ENCODE peak calls at places on chromosome 12, in four cellular contexts. G is psoas muscle; Q is Panc1; F is CD4-positive, alpha-beta memory T cell. Y is an unnamed sample. For H3K4me1 and H3K27me3, the result is how much of the 10 kb centered on the place peaks cover.

GRCh38 chr12:7934560-7935463 is 1.2 kb downstream of the SLC2A3 start:
- DNase-seq in G (no peak), Q (no peak), F (no peak), Y (no peak)

GRCh38 chr12:42759622-42760273 is 170.2 kb upstream of the PRICKLE1 start:
- DNase-seq in G (peak), Q (no peak), F (no peak), Y (peak)

GRCh38 chr12:3207858-3208257 is 130.7 kb downstream of the TSPAN9 start:
- DNase-seq in G (no peak), Q (no peak), F (no peak), Y (no peak)

GRCh38 chr12:101889216-101889752 is 11.9 kb downstream of the DRAM1 start:
- DNase-seq in G (no peak), Q (no peak), F (no peak), Y (no peak)

GRCh38 chr12:131092911-131093901 is 139.5 kb downstream of the ADGRD1 start:
- DNase-seq in G (peak), Q (no peak), F (peak), Y (peak)

GRCh38 chr12:93025145-93026103 is 96.3 kb upstream of the EEA1 start:
- DNase-seq in G (no peak), Q (peak), F (no peak), Y (no peak)

GRCh38 chr12:104482113-104482512 is 25.4 kb downstream of the CHST11 start:
- DNase-seq in G (no peak), Q (no peak), F (peak), Y (no peak)

GRCh38 chr12:111640498-111640897 is 41.4 kb upstream of the ATXN2 start:
- DNase-seq in G (no peak), Q (no peak), F (no peak), Y (no peak)

GRCh38 chr12:1077036-1077803 is 86.2 kb downstream of the ERC1 start:
- DNase-seq in G (no peak), Q (no peak), F (no peak), Y (no peak)

GRCh38 chr12:15001733-15002471 is 29.1 kb downstream of the PDE6H start:
- DNase-seq in G (peak), Q (no peak), F (no peak), Y (no peak)

GRCh38 chr12:52813203-52813819 is 605 bp downstream of the KRT4 start:
- DNase-seq in G (no peak), Q (no peak), F (no peak), Y (no peak)

GRCh38 chr12:83123039-83123438 is 436.3 kb downstream of the TMTC2 start:
- DNase-seq in G (no peak), Q (no peak), F (no peak), Y (no peak)

GRCh38 chr12:105051981-105052380 is 32.3 kb downstream of the ALDH1L2 start:
- DNase-seq in G (no peak), Q (no peak), F (no peak), Y (no peak)

GRCh38 chr12:101021911-101022388 is 188.1 kb downstream of the SLC5A8 start:
- DNase-seq in G (no peak), Q (no peak), F (no peak), Y (no peak)

GRCh38 chr12:43306066-43306465 is 245.9 kb downstream of the ADAMTS20 start:
- DNase-seq in G (peak), Q (no peak), F (no peak), Y (no peak)

GRCh38 chr12:58420496-58420895 is 479.1 kb downstream of the ATP23 start:
- DNase-seq in G (no peak), Q (no peak), F (no peak), Y (no peak)

GRCh38 chr12:109827566-109828550 is 5.3 kb downstream of the TRPV4 start:
- DNase-seq in G (peak), Q (no peak), F (no peak), Y (peak)

GRCh38 chr12:64696065-64696741 is 63.0 kb downstream of the GNS start:
- DNase-seq in G (no peak), Q (no peak), F (no peak), Y (no peak)

GRCh38 chr12:63319386-63319785 is 168.4 kb upstream of the AVPR1A start:
- DNase-seq in G (no peak), Q (no peak), F (no peak), Y (no peak)

DNA sequence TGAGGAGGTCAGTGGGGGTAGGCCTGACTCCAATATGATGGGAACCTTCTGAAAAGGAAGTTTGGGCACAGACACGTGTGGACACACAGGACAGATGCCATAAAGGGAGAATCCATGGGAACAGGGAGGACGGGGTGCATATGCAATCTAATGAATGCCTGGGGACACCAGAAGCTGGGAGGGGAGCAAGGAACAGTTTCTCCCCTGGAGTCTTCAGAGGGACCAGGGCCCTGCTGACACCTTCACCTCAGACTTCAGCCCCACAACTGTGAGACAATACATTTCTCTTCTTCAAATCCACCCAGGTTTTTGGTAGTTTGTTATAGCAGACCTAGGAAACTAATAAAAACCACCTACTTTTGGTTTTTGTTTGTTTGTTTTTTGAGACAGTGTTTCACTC is 35.2 kb upstream of the CLIP1 start:
- DNase-seq in G (no peak), Q (no peak), F (no peak), Y (peak)
- H3K4me1 ChIP-seq in G (under half), Q (under half), F (under half), Y (under half)

GRCh38 chr12:20472089-20472488 is 103.8 kb downstream of the PDE3A start:
- DNase-seq in G (no peak), Q (no peak), F (no peak), Y (no peak)

GRCh38 chr12:20476551-20476950 is 108.2 kb downstream of the PDE3A start:
- DNase-seq in G (no peak), Q (no peak), F (no peak), Y (no peak)

GRCh38 chr12:20475542-20475941 is 107.2 kb downstream of the PDE3A start:
- DNase-seq in G (no peak), Q (no peak), F (no peak), Y (no peak)

GRCh38 chr12:20473133-20473532 is 104.8 kb downstream of the PDE3A start:
- DNase-seq in G (no peak), Q (no peak), F (no peak), Y (no peak)

GRCh38 chr12:20474443-20474842 is 106.1 kb downstream of the PDE3A start:
- DNase-seq in G (no peak), Q (no peak), F (no peak), Y (no peak)
- H3K27ac ChIP-seq in G (no peak), Q (no peak), F (no peak), Y (no peak)

DNA sequence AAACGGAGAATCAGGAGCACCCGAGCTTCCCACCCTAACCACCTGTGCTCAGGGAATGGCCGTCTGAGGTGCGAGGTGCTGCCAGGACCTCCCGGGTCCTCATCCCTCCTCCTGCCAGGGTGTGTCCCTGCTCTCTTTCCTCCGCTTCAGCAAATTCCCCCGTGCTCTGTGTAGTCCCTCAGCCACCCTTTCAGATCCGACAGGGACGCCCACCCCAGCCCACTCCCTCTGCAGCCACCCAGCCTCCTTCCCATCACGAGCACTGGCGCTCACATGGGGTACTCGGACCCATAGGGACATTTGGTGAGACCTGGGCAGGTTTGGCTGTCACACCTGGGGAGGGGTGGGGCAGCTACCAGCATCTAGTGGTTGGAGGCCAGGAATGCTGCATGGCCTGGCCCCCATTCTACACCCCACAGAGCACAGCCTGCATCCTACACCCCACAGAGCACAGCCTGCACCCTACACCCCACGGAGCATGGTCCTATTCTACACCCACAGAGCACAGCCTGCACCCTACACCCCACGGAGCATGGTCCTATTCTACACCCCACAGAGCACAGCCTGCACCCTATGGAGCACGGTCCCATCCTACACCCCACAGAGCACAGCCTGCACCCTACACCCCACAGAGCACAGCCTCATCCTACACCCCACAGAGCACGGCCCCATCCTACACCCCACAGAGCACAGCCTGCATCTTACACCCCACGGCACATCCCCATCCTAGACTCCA is 12.7 kb downstream of the GALNT9 start:
- DNase-seq in G (peak), Q (no peak), F (no peak), Y (no peak)
- H3K27me3 ChIP-seq in G (under half), Q (under half), F (under half), Y (half or more)

DNA sequence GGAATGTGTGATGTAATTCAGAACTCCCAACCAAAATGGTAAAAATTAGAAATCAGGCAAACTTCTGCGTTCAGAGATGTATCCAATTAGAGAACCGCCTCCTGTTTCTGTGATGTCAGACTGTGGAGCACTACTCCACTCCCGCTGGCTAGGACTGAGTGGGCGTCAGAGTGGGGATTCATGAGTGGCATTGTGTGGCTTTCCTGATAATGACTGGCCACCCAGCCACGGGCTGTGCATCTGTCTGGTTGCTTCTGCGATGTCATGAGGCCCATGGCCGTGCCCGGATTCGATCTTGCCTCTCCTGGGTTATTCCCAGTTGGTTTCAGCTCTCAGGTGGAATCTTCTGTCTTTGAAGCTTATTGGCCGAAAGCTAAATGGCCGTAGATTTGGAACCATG is 87.1 kb upstream of the KCNA1 start:
- DNase-seq in G (no peak), Q (no peak), F (no peak), Y (no peak)
- H3K4me1 ChIP-seq in G (under half), Q (under half), F (half or more), Y (under half)

DNA sequence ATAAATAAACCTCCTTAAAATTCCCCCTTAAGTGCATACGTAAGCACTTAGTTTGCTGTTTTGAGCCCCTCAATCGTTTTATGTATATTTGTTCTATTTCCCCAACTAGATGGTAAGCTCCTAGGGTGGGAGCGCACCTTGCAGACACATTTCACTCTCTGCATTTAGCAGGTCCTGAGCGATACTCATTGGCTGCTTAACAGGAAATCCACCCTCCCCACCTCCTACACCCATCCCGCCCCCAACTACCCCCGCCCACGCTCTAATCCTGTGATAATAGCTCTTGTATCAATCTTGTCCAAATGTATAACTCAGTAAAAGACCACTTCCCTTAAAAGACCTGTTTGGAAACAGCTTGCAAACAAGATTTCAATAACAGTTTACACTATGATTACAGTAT is 8.2 kb downstream of the LPAR5 start:
- DNase-seq in G (no peak), Q (no peak), F (peak), Y (no peak)
- H3K27ac ChIP-seq in G (no peak), Q (no peak), F (peak), Y (no peak)

DNA sequence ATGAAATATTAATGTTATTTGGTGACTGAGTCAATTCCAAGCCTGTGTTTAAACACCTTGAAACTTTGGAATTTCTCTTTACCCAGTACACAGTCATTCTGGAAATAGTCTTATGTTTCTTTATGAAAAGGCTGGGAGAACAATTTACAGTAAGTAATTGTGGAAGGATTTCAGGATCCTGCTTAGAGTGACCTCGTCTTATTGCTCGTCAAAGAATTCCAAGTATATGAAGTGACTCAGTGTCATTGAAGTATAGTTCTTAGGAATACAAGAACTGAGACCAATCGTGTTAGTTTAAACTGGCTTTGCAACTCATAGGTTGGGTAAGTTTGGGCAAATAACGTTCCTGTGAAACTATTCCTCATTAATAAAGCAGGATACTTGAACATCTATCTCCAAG is 634.3 kb downstream of the SLC16A7 start:
- DNase-seq in G (no peak), Q (no peak), F (no peak), Y (no peak)
- H3K27me3 ChIP-seq in G (under half), Q (under half), F (under half), Y (under half)

GRCh38 chr12:6225630-6226001 is 25.4 kb downstream of the CD9 start:
- DNase-seq in G (no peak), Q (no peak), F (no peak), Y (no peak)

GRCh38 chr12:6226701-6227096 is 26.5 kb downstream of the CD9 start:
- DNase-seq in G (peak), Q (no peak), F (no peak), Y (peak)

GRCh38 chr12:6223545-6223944 is 23.3 kb downstream of the CD9 start:
- DNase-seq in G (no peak), Q (no peak), F (no peak), Y (no peak)

GRCh38 chr12:6226002-6226700 is 26.0 kb downstream of the CD9 start:
- DNase-seq in G (peak), Q (no peak), F (no peak), Y (peak)

GRCh38 chr12:6224550-6224949 is 24.4 kb downstream of the CD9 start:
- DNase-seq in G (peak), Q (no peak), F (no peak), Y (no peak)
- H3K4me1 ChIP-seq in G (half or more), Q (under half), F (under half), Y (half or more)

GRCh38 chr12:49133590-49133989 is 2.4 kb upstream of the TUBA1B start:
- DNase-seq in G (no peak), Q (no peak), F (no peak), Y (no peak)
- H3K27ac ChIP-seq in G (no peak), Q (peak), F (no peak), Y (peak)

GRCh38 chr12:114480309-114481199 is 74.6 kb upstream of the TBX5 start:
- DNase-seq in G (no peak), Q (no peak), F (no peak), Y (peak)

GRCh38 chr12:114481200-114481535 is 75.2 kb upstream of the TBX5 start:
- DNase-seq in G (no peak), Q (no peak), F (no peak), Y (no peak)

GRCh38 chr12:114476159-114476558 is 70.2 kb upstream of the TBX5 start:
- DNase-seq in G (no peak), Q (no peak), F (no peak), Y (no peak)

GRCh38 chr12:114479831-114480230 is 73.9 kb upstream of the TBX5 start:
- DNase-seq in G (no peak), Q (no peak), F (no peak), Y (no peak)

GRCh38 chr12:114478891-114479290 is 72.9 kb upstream of the TBX5 start:
- DNase-seq in G (no peak), Q (no peak), F (no peak), Y (no peak)
- H3K27me3 ChIP-seq in G (under half), Q (under half), F (under half), Y (half or more)

GRCh38 chr12:46558696-46559095 is 186.1 kb upstream of the SLC38A2 start:
- DNase-seq in G (no peak), Q (no peak), F (no peak), Y (no peak)
- H3K4me1 ChIP-seq in G (half or more), Q (under half), F (under half), Y (half or more)

Y was measured in suprapubic skin.